ENCODE peak calls at places on chromosomes 16 and 17, in six cellular contexts. X is gastrocnemius medialis, K is left lung, J is HCT116, Y is A549, O is Peyer's patch. N is an unnamed sample.

GRCh38 chr17:64289652-64290051 is 26.6 kb upstream of the TEX2 start:
- DNase-seq in Y (no peak), J (no peak), X (no peak), K (no peak), O (no peak), N (no peak)

GRCh38 chr17:78412403-78412802 is 34.0 kb downstream of the PGS1 start:
- DNase-seq in K (no peak), O (no peak), X (peak; percentile 67), Y (peak; percentile 58), J (no peak), N (no peak)

GRCh38 chr17:16286947-16287562 is 66.2 kb downstream of the CENPV start:
- DNase-seq in K (no peak), J (no peak), X (no peak), Y (no peak), O (no peak), N (no peak)

GRCh38 chr17:46759141-46759540 is 59.4 kb downstream of the WNT3 start:
- DNase-seq in K (no peak), Y (no peak), J (no peak), X (no peak), O (no peak), N (no peak)

GRCh38 chr17:63838586-63839184 is 3.8 kb downstream of the SMARCD2 start:
- DNase-seq in K (peak; percentile 90), X (peak; percentile 97), J (no peak), Y (no peak), O (peak; percentile 68), N (peak; percentile 96)

GRCh38 chr17:33438136-33438535 is 145.0 kb upstream of the ASIC2 start:
- DNase-seq in X (no peak), Y (no peak), K (no peak), J (no peak), O (no peak), N (no peak)

GRCh38 chr17:31092475-31093064 is 2.2 kb upstream of the NF1 start:
- DNase-seq in J (no peak), K (no peak), Y (no peak), O (no peak), X (no peak), N (no peak)

GRCh38 chr17:7916383-7916677 is 241 bp upstream of the RNF227 start:
- DNase-seq in X (no peak), K (no peak), J (no peak), O (no peak), Y (no peak), N (no peak)

GRCh38 chr16:56606071-56606687 is 2.2 kb upstream of the MT2A start:
- DNase-seq in X (no peak), K (no peak), Y (peak; percentile 51), O (no peak), J (peak; percentile 48), N (peak; percentile 66)

GRCh38 chr17:78532922-78533640 is 44.1 kb downstream of the DNAH17 start:
- DNase-seq in J (peak; percentile 27), Y (peak; percentile 90), K (peak; percentile 53), X (no peak), O (no peak), N (no peak)

GRCh38 chr17:55704412-55704811 is 18.3 kb downstream of the TMEM100 start:
- DNase-seq in Y (no peak), J (no peak), K (no peak), O (no peak), X (no peak), N (no peak)

GRCh38 chr17:53141731-53142130 is 681.0 kb upstream of the KIF2B start:
- DNase-seq in O (no peak), Y (no peak), K (no peak), J (no peak), X (no peak), N (no peak)

GRCh38 chr17:28191018-28191417 is 128.0 kb upstream of the TMEM97 start:
- DNase-seq in J (no peak), X (no peak), K (no peak), Y (no peak), O (no peak), N (no peak)

GRCh38 chr17:28196637-28197036 is 122.4 kb upstream of the TMEM97 start:
- DNase-seq in K (no peak), Y (no peak), O (no peak), J (no peak), X (no peak), N (peak; percentile 21)

GRCh38 chr17:28189667-28190066 is 129.3 kb upstream of the TMEM97 start:
- DNase-seq in K (no peak), Y (no peak), O (no peak), X (no peak), J (no peak), N (no peak)

GRCh38 chr17:28188841-28189263 is 130.1 kb upstream of the TMEM97 start:
- DNase-seq in X (no peak), J (no peak), Y (no peak), K (no peak), O (no peak), N (no peak)

DNA sequence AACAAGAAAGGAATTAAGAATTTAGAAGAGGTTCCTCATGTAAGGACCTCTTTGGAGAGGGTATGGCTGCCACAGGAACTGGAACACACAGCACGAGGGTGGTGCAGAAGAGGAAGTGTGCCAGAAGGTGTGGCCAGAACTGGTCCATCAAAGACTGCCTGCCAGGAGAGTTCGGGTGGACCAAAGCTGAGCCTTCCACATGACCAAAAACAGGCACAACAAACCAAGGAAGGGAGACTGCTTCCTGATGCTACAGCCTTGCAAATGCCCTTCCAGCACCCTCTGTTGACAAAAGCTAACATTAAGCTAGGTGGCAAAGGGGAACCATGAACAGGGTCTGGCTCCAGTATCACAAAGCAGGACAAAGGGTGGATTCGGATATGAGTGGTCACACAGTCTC is 125.8 kb upstream of the TMEM97 start:
- DNase-seq in Y (no peak), O (no peak), K (no peak), X (peak; percentile 48), J (no peak), N (peak; percentile 36)
- TF ChIP-seq CTCF in Y (no peak), O (no peak), K (no peak), X (no peak), J (no peak), N (no peak)

GRCh38 chr17:28744802-28745051 is 916 bp downstream of the TRAF4 start:
- DNase-seq in X (no peak), O (no peak), Y (no peak), J (no peak), K (no peak), N (no peak)

GRCh38 chr17:28746611-28747045 is 2.8 kb downstream of the TRAF4 start:
- DNase-seq in K (peak; percentile 81), X (no peak), J (no peak), Y (no peak), O (peak; percentile 91), N (peak; percentile 77)

GRCh38 chr17:28747046-28747691 is 3.4 kb downstream of the TRAF4 start:
- DNase-seq in J (no peak), K (peak; percentile 83), X (no peak), Y (no peak), O (no peak), N (peak; percentile 91)

GRCh38 chr17:28745052-28745776 is 1.4 kb downstream of the TRAF4 start:
- DNase-seq in X (no peak), Y (no peak), K (peak; percentile 79), J (no peak), O (peak; percentile 74), N (peak; percentile 72)

GRCh38 chr17:28745777-28746473 is 2.1 kb downstream of the TRAF4 start:
- DNase-seq in O (peak; percentile 81), K (peak; percentile 84), X (no peak), J (no peak), Y (no peak), N (peak; percentile 95)
- H3K4me1 ChIP-seq in O (peaks cover 33% of the 10 kb centered on the region), K (peaks cover 84% of the 10 kb centered on the region), X (peaks cover 27% of the 10 kb centered on the region), J (peaks cover 66% of the 10 kb centered on the region), Y (peaks cover 64% of the 10 kb centered on the region), N (peaks cover 44% of the 10 kb centered on the region)

DNA sequence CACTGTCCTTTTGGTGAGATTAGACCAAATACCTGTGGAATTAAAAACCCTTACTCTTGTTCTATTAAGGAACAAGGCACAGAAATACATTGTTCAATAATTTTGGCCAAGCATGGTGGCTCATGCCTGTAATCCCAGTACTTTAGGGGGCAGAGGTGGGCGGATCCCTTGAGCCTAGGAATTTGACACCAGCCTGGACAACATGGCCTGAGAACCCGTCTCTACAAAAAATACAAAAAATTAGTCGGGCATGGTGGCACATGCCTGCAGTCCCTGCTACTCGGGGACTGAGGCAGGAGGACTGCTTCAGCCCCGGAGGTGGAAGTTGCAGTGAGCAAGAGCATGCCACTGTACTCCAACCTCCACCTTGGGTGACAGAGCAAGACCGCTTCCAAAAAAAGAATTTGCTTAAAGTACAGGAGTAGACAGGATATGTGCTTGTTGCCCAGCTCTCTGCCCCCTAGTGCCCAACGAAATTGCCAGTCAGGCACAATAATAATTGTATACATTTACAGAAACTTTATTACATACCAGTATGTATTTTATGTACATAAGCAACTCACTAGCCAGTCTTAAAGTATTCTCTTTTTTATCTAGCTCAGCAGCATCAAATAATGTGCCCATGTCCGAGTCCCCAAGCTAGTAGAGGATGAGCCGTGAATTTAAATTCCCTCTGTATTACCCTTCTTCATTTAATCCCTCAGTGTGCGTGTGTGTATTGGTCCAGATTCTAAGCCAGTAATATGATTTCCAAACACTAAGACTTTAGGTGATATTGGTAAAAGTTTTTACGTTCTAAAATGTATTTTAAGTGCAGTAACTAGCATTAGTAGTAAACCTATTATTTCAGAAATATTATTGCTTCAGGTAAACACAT is 1.4 kb downstream of the THUMPD1 start:
- DNase-seq in O (no peak), X (no peak), J (no peak), Y (peak; percentile 21), K (no peak), N (peak; percentile 43)
- TF ChIP-seq CTCF in O (peak; percentile 35), X (peak; percentile 21), J (no peak), Y (peak; percentile 44), K (no peak), N (peak; percentile 35)

GRCh38 chr16:85615852-85616607 is 2.9 kb downstream of the GSE1 start:
- DNase-seq in J (peak; percentile 48), K (peak; percentile 93), O (peak; percentile 78), X (peak; percentile 76), Y (peak; percentile 84), N (peak; percentile 69)
- H3K4me1 ChIP-seq in J (peaks cover 52% of the 10 kb centered on the region), K (peaks cover 83% of the 10 kb centered on the region), O (peaks cover 32% of the 10 kb centered on the region), X (peaks cover 40% of the 10 kb centered on the region), Y (peaks cover 22% of the 10 kb centered on the region), N (peaks cover 59% of the 10 kb centered on the region)

GRCh38 chr17:17782425-17783120 is 54.2 kb downstream of the SREBF1 start:
- DNase-seq in J (no peak), Y (no peak), X (peak; percentile 51), K (no peak), O (no peak), N (peak; percentile 63)
- TF ChIP-seq CTCF in J (no peak), Y (no peak), X (no peak), K (no peak), O (no peak), N (no peak)

GRCh38 chr17:29619251-29619650 is 3.5 kb downstream of the CORO6 start:
- DNase-seq in O (no peak), Y (no peak), J (no peak), X (peak; percentile 92), K (peak; percentile 18), N (peak; percentile 61)

GRCh38 chr17:29621751-29622194 is 939 bp downstream of the CORO6 start:
- DNase-seq in X (peak; percentile 75), K (peak; percentile 25), Y (no peak), O (no peak), J (no peak), N (no peak)

GRCh38 chr17:29620271-29620670 is 2.4 kb downstream of the CORO6 start:
- DNase-seq in Y (peak; percentile 55), X (peak; percentile 91), K (peak; percentile 47), J (peak; percentile 33), O (no peak), N (no peak)

GRCh38 chr17:29622337-29623282 is at the start of gene CORO6:
- DNase-seq in Y (peak; percentile 75), K (peak; percentile 89), J (no peak), X (peak; percentile 83), O (peak; percentile 69), N (peak; percentile 52)

GRCh38 chr17:29620779-29621500 is 1.8 kb downstream of the CORO6 start:
- DNase-seq in Y (no peak), X (peak; percentile 46), K (peak; percentile 55), J (no peak), O (no peak), N (no peak)
- H3K4me1 ChIP-seq in Y (peaks cover 43% of the 10 kb centered on the region), X (peaks cover 66% of the 10 kb centered on the region), K (peaks cover 43% of the 10 kb centered on the region), J (peaks cover 94% of the 10 kb centered on the region), O (peaks cover 20% of the 10 kb centered on the region), N (peaks cover 75% of the 10 kb centered on the region)